ENCODE peak calls at places on chromosomes 16 and 17, in eight cellular contexts. P, D, M, X, Y, N, L and A are unnamed samples.

GRCh38 chr17:29179232-29180036 is 764 bp downstream of the MYO18A start:
- DNase-seq in P (peak; percentile 52), D (no peak), M (peak; percentile 29), X (peak; percentile 80), Y (no peak), N (no peak), L (no peak), A (peak; percentile 85)

GRCh38 chr17:73550561-73550960 is 93.7 kb downstream of the SDK2 start:
- DNase-seq in P (no peak), D (no peak), M (no peak), X (no peak), Y (no peak), N (no peak), L (no peak), A (peak; percentile 28)

GRCh38 chr17:45228121-45228941 is 6.6 kb downstream of the FMNL1 start:
- DNase-seq in P (no peak), D (no peak), M (no peak), X (no peak), Y (no peak), N (no peak), L (no peak), A (peak; percentile 72)

GRCh38 chr17:66925811-66926500 is 38.6 kb upstream of the CACNG4 start:
- DNase-seq in P (no peak), D (no peak), M (no peak), X (no peak), Y (no peak), N (no peak), L (no peak), A (no peak)

GRCh38 chr17:73838815-73839214 is 194.6 kb upstream of the SDK2 start:
- DNase-seq in P (no peak), D (no peak), M (no peak), X (no peak), Y (no peak), N (no peak), L (no peak), A (no peak)

GRCh38 chr17:69501591-69502468 is 87.3 kb downstream of the MAP2K6 start:
- DNase-seq in P (peak; percentile 46), D (no peak), M (no peak), X (peak; percentile 90), Y (peak; percentile 14), N (peak; percentile 64), L (no peak), A (peak; percentile 58)

GRCh38 chr16:57480127-57480753 is 6.1 kb downstream of the DOK4 start:
- DNase-seq in P (no peak), D (no peak), M (no peak), X (peak; percentile 29), Y (no peak), N (peak; percentile 79), L (peak; percentile 19), A (peak; percentile 85)

GRCh38 chr17:39177256-39177655 is 11.3 kb upstream of the ARL5C start:
- DNase-seq in P (no peak), D (no peak), M (no peak), X (peak; percentile 68), Y (no peak), N (no peak), L (no peak), A (no peak)

GRCh38 chr17:3647769-3648540 is 11.4 kb downstream of the CTNS start:
- DNase-seq in P (peak; percentile 74), D (peak; percentile 34), M (peak; percentile 56), X (peak; percentile 87), Y (peak; percentile 49), N (peak; percentile 73), L (peak; percentile 35), A (peak; percentile 70)

GRCh38 chr17:36703860-36704266 is 102.5 kb downstream of the MRM1 start:
- DNase-seq in P (peak; percentile 13), D (peak; percentile 29), M (peak; percentile 30), X (peak; percentile 93), Y (peak; percentile 65), N (peak; percentile 38), L (peak; percentile 56), A (peak; percentile 89)

GRCh38 chr17:78956254-78956653 is 23.5 kb downstream of the LGALS3BP start:
- DNase-seq in P (no peak), D (no peak), M (no peak), X (no peak), Y (no peak), N (no peak), L (no peak), A (no peak)